ENCODE peak calls at places on chromosomes 5 and 9, in ten cellular contexts. F, W, P, E, H, C, N, M, D and I are unnamed samples.

GRCh38 chr9:89676281-89676680 is 71.5 kb downstream of the GADD45G start:
- DNase-seq in F (peak; percentile 82), W (peak; percentile 90), P (no peak), E (no peak), H (no peak), C (no peak), N (no peak), M (no peak), D (no peak), I (peak; percentile 59)

GRCh38 chr5:96157841-96158291 is 196.2 kb upstream of the ELL2 start:
- DNase-seq in F (no peak), W (no peak), P (no peak), E (no peak), H (peak; percentile 13), C (no peak), N (peak; percentile 58), M (no peak), D (no peak), I (peak; percentile 86)

GRCh38 chr9:90894956-90895687 is 93.5 kb downstream of the SYK start:
- DNase-seq in F (no peak), W (no peak), P (no peak), E (no peak), H (peak; percentile 18), C (no peak), N (no peak), M (peak; percentile 10), D (peak; percentile 18), I (no peak)

GRCh38 chr5:138000102-138000723 is 32.7 kb downstream of the FAM13B start:
- DNase-seq in F (no peak), W (no peak), P (no peak), E (no peak), H (peak; percentile 5), C (peak; percentile 5), N (peak; percentile 52), M (peak; percentile 77), D (peak; percentile 77), I (no peak)

GRCh38 chr5:30572279-30572678 is 621.2 kb upstream of the CDH6 start:
- DNase-seq in F (no peak), W (no peak), P (no peak), E (no peak), H (no peak), C (peak; percentile 6), N (no peak), M (peak; percentile 3), D (peak; percentile 0), I (no peak)

GRCh38 chr9:99828417-99829176 is 6.9 kb downstream of the NR4A3 start:
- DNase-seq in F (peak; percentile 57), W (peak; percentile 65), P (no peak), E (no peak), H (no peak), C (peak; percentile 37), N (no peak), M (no peak), D (no peak), I (no peak)

GRCh38 chr9:16344343-16344742 is 526.1 kb downstream of the BNC2 start:
- DNase-seq in F (no peak), W (no peak), P (no peak), E (no peak), H (peak; percentile 56), C (peak; percentile 33), N (peak; percentile 59), M (no peak), D (peak; percentile 95), I (no peak)

GRCh38 chr5:45622365-45622764 is 73.8 kb downstream of the HCN1 start:
- DNase-seq in F (no peak), W (no peak), P (no peak), E (no peak), H (no peak), C (no peak), N (no peak), M (no peak), D (no peak), I (no peak)

GRCh38 chr9:127589955-127590370 is 22.1 kb upstream of the STXBP1 start:
- DNase-seq in F (peak; percentile 64), W (no peak), P (peak; percentile 47), E (no peak), H (peak; percentile 71), C (peak; percentile 88), N (peak; percentile 56), M (peak; percentile 70), D (peak; percentile 81), I (peak; percentile 56)

GRCh38 chr5:171867786-171868185 is 82.2 kb downstream of the SMIM23 start:
- DNase-seq in F (no peak), W (no peak), P (no peak), E (no peak), H (no peak), C (no peak), N (peak; percentile 41), M (no peak), D (peak; percentile 75), I (no peak)

GRCh38 chr5:150080696-150081435 is 5.5 kb downstream of the CSF1R start:
- DNase-seq in F (no peak), W (no peak), P (no peak), E (no peak), H (no peak), C (no peak), N (no peak), M (no peak), D (no peak), I (no peak)

DNA sequence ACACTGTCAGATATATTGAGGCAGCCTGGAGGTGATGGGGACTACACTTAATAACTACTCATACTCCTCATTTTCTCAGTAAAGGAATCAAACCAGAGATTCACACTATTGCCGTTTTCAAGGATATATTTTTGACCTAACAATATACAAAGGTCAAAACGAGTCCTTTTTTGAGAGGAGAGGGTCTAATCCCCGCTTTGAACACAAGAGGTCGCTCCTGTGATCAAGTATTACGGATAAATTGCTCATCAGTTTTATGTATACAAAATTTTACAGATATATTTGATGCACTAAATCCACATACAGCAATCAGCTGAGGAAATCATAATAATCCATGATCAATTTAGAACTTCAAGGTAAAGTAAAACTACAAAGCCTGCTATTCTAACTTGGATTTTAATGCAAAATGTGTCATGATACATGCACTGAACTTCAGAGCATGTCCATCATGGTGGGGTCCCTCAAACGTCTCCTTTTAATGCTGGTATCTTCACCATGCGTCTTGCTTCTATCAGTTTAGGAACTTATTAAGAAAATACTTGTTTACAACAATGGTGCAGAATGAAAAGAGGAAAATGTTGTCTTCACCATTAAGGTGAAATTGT is 2.5 kb upstream of the ISL1 start:
- DNase-seq in F (no peak), W (no peak), P (peak; percentile 19), E (no peak), H (peak; percentile 65), C (peak; percentile 71), N (no peak), M (peak; percentile 6), D (peak; percentile 47), I (no peak)
- TF ChIP-seq CTCF in F (peak; percentile 25), W (peak; percentile 42), P (peak; percentile 44), E (no peak), H (peak; percentile 68), C (peak; percentile 72), N (peak; percentile 70), M (peak; percentile 34), D (peak; percentile 64), I (peak; percentile 64)

DNA sequence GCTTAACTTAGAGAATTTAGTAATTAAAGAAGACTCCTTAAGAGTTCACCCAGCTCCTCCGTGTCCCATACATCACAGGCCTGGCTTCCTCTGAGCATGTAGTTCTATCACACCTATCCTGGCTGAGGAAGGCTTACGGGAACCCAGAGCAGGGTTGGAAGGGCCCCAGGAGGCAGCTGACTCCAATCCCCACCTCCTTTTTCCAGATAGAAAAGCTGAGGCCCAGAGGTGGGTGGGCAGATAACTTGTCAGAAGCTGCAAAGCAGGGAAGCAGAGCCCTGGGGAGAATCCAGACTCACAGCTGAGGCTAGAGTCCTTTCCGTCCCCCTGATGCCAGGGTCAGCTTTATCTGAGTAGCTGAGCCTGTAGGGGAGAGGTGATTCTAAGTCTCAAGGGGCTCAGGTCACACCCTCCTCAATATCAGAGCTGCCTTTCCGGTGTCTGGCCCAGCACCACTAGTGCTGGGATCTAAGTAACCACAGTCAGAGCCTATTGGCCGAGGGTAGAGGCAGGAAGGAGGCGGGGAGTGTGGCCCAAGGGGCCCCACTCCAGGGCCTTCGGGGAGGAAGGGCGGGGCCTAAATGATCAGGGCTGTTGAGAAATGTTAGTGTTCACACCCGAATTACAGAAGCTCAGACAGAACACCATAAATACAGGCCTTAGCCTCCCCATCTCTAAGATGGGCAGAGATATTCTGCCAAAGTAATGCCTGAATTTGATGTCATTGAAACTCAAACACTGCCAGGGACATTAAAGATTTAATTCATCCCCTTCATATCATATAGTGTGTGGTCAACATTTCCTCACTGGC is 9.9 kb downstream of the CCDC69 start:
- DNase-seq in F (peak; percentile 89), W (peak; percentile 92), P (peak; percentile 96), E (peak; percentile 64), H (no peak), C (peak; percentile 64), N (no peak), M (peak; percentile 45), D (peak; percentile 77), I (no peak)
- H3K4me3 ChIP-seq in F (peak overlapping the region; percentile 22), W (peak overlapping the region; percentile 25), P (peak overlapping the region; percentile 85), E (no peak overlapping the region), H (no peak overlapping the region), C (no peak overlapping the region), N (no peak overlapping the region), M (peak overlapping the region; percentile 44), D (no peak overlapping the region), I (no peak overlapping the region)

DNA sequence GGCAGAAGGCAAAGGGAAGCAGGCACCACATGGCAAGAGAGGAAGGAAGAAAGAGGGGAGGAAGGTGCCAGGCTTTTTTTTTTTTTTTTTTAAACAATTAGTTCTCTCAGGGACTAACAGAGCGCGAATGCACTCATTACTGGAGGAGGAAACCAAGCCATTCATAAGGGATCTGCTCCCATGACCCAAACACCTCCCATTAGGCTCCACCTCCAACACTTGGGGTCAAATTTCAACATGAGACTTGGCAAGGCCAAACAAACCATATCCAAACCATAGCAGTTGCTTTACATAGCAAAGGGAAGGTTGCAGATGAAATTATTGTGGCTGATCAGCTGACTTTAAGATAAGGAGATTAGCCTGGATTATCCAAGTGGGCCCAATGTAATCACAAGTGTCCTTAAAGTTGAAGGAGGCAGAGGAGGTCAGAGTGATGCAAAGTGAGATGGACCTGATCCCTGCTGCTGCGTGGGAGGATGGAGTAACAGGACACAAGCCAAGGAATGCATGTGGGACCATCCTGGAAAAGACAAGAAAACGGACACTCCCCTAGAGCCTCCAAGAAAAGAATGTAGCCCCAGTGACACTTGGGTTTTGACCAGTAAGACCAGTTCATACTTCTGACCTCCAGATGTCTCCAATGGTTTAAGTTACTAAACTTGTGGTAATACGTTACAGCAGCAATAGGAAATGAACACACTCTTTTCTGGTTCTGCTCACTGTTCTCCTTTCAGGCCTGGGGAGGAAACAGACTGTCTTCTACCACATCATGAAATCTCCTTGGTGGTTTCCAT is 167.3 kb downstream of the GNAQ start:
- DNase-seq in F (no peak), W (no peak), P (peak; percentile 51), E (no peak), H (no peak), C (no peak), N (no peak), M (no peak), D (peak; percentile 69), I (no peak)
- TF ChIP-seq CTCF in F (no peak), W (peak; percentile 6), P (no peak), E (no peak), H (no peak), C (no peak), N (no peak), M (no peak), D (no peak), I (peak; percentile 19)

DNA sequence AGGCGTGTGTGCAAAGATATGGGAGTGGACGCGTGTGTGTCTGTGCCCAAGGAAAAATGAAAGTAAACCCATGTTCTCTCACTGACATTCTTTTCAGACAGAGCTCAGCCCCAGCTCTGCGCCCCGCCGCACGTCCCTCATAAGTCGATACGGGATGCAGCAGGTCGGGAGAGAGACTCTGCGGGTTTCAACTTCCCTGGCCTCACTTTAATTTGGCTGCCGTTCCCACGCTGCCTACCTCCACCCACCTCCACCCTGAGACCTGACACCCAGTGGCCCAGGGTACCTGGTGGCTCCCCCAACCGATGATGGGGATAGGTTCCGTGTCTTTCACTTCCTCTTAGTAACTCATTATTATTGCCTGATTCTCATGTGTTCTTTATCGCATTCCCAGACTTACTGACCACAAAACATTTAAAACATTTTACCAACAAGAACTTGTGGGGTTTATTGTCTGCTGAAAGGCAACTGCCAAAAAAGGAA is 19.4 kb downstream of the LHX2 start:
- DNase-seq in F (no peak), W (no peak), P (peak; percentile 71), E (no peak), H (no peak), C (no peak), N (no peak), M (no peak), D (no peak), I (no peak)
- H3K4me3 ChIP-seq in F (no peak overlapping the region), W (no peak overlapping the region), P (peak overlapping the region; percentile 34), E (no peak overlapping the region), H (no peak overlapping the region), C (no peak overlapping the region), N (peak overlapping the region; percentile 28), M (peak overlapping the region; percentile 58), D (no peak overlapping the region), I (no peak overlapping the region)